ENCODE peak calls at places on chromosome 1, in eight cellular contexts. W, Q, K, L, P, Y, B and A are unnamed samples.

GRCh38 chr1:11728126-11728806 is 7.7 kb upstream of the AGTRAP start:
- DNase-seq in B (no peak), Q (no peak), W (no peak), L (no peak), Y (no peak), K (no peak), P (no peak), A (peak; percentile 42)

GRCh38 chr1:27504588-27505419 is 14.8 kb upstream of the WASF2 start:
- DNase-seq in K (no peak), L (peak; percentile 87), W (peak; percentile 49), Y (peak; percentile 94), B (peak; percentile 57), P (no peak), Q (no peak), A (peak; percentile 59)

GRCh38 chr1:151458936-151459330 is 361 bp downstream of the POGZ start:
- DNase-seq in Y (peak; percentile 57), P (peak; percentile 79), L (peak; percentile 72), B (peak; percentile 70), K (peak; percentile 63), W (peak; percentile 63), Q (peak; percentile 57), A (peak; percentile 83)

GRCh38 chr1:67816096-67816493 is 17.2 kb downstream of the GNG12 start:
- DNase-seq in B (no peak), W (no peak), P (no peak), K (no peak), L (no peak), Y (no peak), Q (no peak), A (no peak)

GRCh38 chr1:6094246-6094645 is 48.6 kb downstream of the KCNAB2 start:
- DNase-seq in K (no peak), Q (no peak), Y (no peak), P (no peak), W (no peak), L (no peak), B (peak; percentile 6), A (no peak)

GRCh38 chr1:42142894-42143675 is 10.1 kb upstream of the GUCA2B start:
- DNase-seq in L (no peak), Y (no peak), P (no peak), Q (no peak), K (peak; percentile 15), B (no peak), W (no peak), A (no peak)

GRCh38 chr1:65606426-65606825 is 186.0 kb downstream of the LEPR start:
- DNase-seq in P (peak; percentile 56), B (no peak), Q (no peak), K (no peak), Y (no peak), L (no peak), W (no peak), A (no peak)

GRCh38 chr1:11314959-11315358 is 42.0 kb downstream of the UBIAD1 start:
- DNase-seq in P (no peak), L (no peak), W (no peak), K (no peak), B (no peak), Y (no peak), Q (no peak), A (peak; percentile 18)

GRCh38 chr1:30379684-30380624 is 343.4 kb downstream of the MATN1 start:
- DNase-seq in Q (peak; percentile 75), P (peak; percentile 73), L (peak; percentile 91), W (peak; percentile 44), K (peak; percentile 62), Y (peak; percentile 50), B (peak; percentile 70), A (peak; percentile 89)

GRCh38 chr1:230867119-230867902 is 1.0 kb downstream of the C1orf198 start:
- DNase-seq in Q (no peak), P (peak; percentile 70), B (no peak), W (no peak), K (peak; percentile 4), L (no peak), Y (no peak), A (peak; percentile 73)

GRCh38 chr1:72845342-72845741 is 563.0 kb upstream of the NEGR1 start:
- DNase-seq in W (no peak), Q (no peak), K (no peak), Y (no peak), L (no peak), P (peak; percentile 33), B (no peak), A (peak; percentile 17)

GRCh38 chr1:221696045-221696444 is 45.8 kb downstream of the DUSP10 start:
- DNase-seq in W (no peak), Q (no peak), B (no peak), P (peak; percentile 47), L (no peak), K (no peak), Y (no peak), A (peak; percentile 64)

GRCh38 chr1:116915182-116915611 is 5.5 kb downstream of the PTGFRN start:
- DNase-seq in Q (no peak), L (no peak), K (no peak), B (peak; percentile 62), P (no peak), Y (no peak), W (peak; percentile 69), A (peak; percentile 16)

GRCh38 chr1:98733782-98734112 is 72.2 kb downstream of the SNX7 start:
- DNase-seq in L (no peak), Q (no peak), W (no peak), B (no peak), P (no peak), K (no peak), Y (no peak), A (peak; percentile 22)

GRCh38 chr1:112893288-112894009 is 62.5 kb downstream of the SLC16A1 start:
- DNase-seq in P (no peak), B (no peak), Y (no peak), L (no peak), K (no peak), Q (no peak), W (no peak), A (no peak)

GRCh38 chr1:212773011-212773410 is 18.6 kb downstream of the NSL1 start:
- DNase-seq in W (no peak), L (no peak), Q (no peak), K (no peak), Y (no peak), P (no peak), B (no peak), A (no peak)

GRCh38 chr1:88892146-88892877 is 945 bp upstream of the GTF2B start:
- DNase-seq in K (peak; percentile 64), L (no peak), Y (peak; percentile 29), P (peak; percentile 61), W (no peak), B (peak; percentile 18), Q (no peak), A (peak; percentile 60)

GRCh38 chr1:182702826-182703524 is 18.6 kb upstream of the RGS8 start:
- DNase-seq in B (no peak), Y (no peak), Q (no peak), L (no peak), P (no peak), W (no peak), K (no peak), A (no peak)

GRCh38 chr1:212606734-212607205 is 1.8 kb upstream of the ATF3 start:
- DNase-seq in K (peak; percentile 76), B (peak; percentile 87), L (peak; percentile 22), P (peak; percentile 19), Y (no peak), W (peak; percentile 89), Q (no peak), A (peak; percentile 42)